ENCODE peak calls at places on chromosome 21, in seven cellular contexts. O, L, K, I, M, B and G are unnamed samples.

GRCh38 chr21:38716942-38717341 is 88.8 kb upstream of the ETS2 start:
- DNase-seq in O (peak; percentile 48), L (no peak), K (no peak), I (no peak), M (no peak), B (no peak), G (no peak)

GRCh38 chr21:21801921-21802320 is 803.7 kb downstream of the NCAM2 start:
- DNase-seq in O (no peak), L (no peak), K (no peak), I (no peak), M (no peak), B (no peak), G (no peak)

GRCh38 chr21:20086508-20086907 is 911.7 kb upstream of the NCAM2 start:
- DNase-seq in O (no peak), L (no peak), K (no peak), I (no peak), M (no peak), B (no peak), G (no peak)

GRCh38 chr21:33403128-33403785 is at the start of gene IFNGR2:
- DNase-seq in O (no peak), L (peak; percentile 43), K (peak; percentile 43), I (peak; percentile 68), M (no peak), B (peak; percentile 58), G (peak; percentile 71)

GRCh38 chr21:38775733-38776132 is 30.0 kb upstream of the ETS2 start:
- DNase-seq in O (no peak), L (no peak), K (no peak), I (no peak), M (no peak), B (no peak), G (no peak)

GRCh38 chr21:36929622-36930021 is 36.8 kb downstream of the HLCS start:
- DNase-seq in O (peak; percentile 17), L (peak; percentile 26), K (peak; percentile 55), I (no peak), M (no peak), B (no peak), G (peak; percentile 79)

GRCh38 chr21:40623550-40623949 is 223.4 kb downstream of the DSCAM start:
- DNase-seq in O (no peak), L (no peak), K (no peak), I (no peak), M (no peak), B (no peak), G (no peak)

GRCh38 chr21:37759777-37760176 is 156.5 kb downstream of the KCNJ6 start:
- DNase-seq in O (no peak), L (no peak), K (no peak), I (no peak), M (no peak), B (no peak), G (no peak)

GRCh38 chr21:17602874-17603273 is 9.8 kb downstream of the BTG3 start:
- DNase-seq in O (peak; percentile 75), L (no peak), K (no peak), I (no peak), M (no peak), B (no peak), G (no peak)

GRCh38 chr21:32726742-32727477 is 903 bp downstream of the SYNJ1 start:
- DNase-seq in O (peak; percentile 21), L (no peak), K (no peak), I (no peak), M (no peak), B (peak; percentile 33), G (peak; percentile 46)

GRCh38 chr21:28410264-28410663 is 582.4 kb downstream of the LTN1 start:
- DNase-seq in O (no peak), L (no peak), K (no peak), I (no peak), M (no peak), B (no peak), G (no peak)

GRCh38 chr21:28642891-28643290 is 349.8 kb downstream of the LTN1 start:
- DNase-seq in O (no peak), L (no peak), K (no peak), I (no peak), M (no peak), B (no peak), G (no peak)

GRCh38 chr21:29939859-29940245 is at the start of gene GRIK1:
- DNase-seq in O (peak; percentile 4), L (peak; percentile 18), K (no peak), I (no peak), M (no peak), B (no peak), G (no peak)
- H3K4me3 ChIP-seq in O (peak within 1 kb of the TSS; percentile 6), L (peak within 1 kb of the TSS; percentile 22), K (peak within 1 kb of the TSS; percentile 14), I (no peak within 1 kb of the TSS), M (no peak within 1 kb of the TSS), B (no peak within 1 kb of the TSS), G (peak within 1 kb of the TSS; percentile 35)

GRCh38 chr21:45889961-45890360 is 91.6 kb upstream of the COL6A1 start:
- DNase-seq in O (no peak), L (no peak), K (no peak), I (peak; percentile 39), M (no peak), B (no peak), G (peak; percentile 16)
- H3K4me1 ChIP-seq in O (peaks cover 2% of the 10 kb centered on the region), L (peaks cover 16% of the 10 kb centered on the region), K (peaks cover 17% of the 10 kb centered on the region), I (peaks cover 17% of the 10 kb centered on the region), M (no peaks in the 10 kb centered on the region), B (no peaks in the 10 kb centered on the region), G (no peaks in the 10 kb centered on the region)

GRCh38 chr21:34886554-34887385 is 162.3 kb downstream of the RUNX1 start:
- DNase-seq in O (no peak), L (no peak), K (no peak), I (peak; percentile 69), M (no peak), B (peak; percentile 44), G (peak; percentile 74)

GRCh38 chr21:34887729-34888568 is 161.2 kb downstream of the RUNX1 start:
- DNase-seq in O (peak; percentile 98), L (peak; percentile 76), K (peak; percentile 82), I (peak; percentile 86), M (no peak), B (peak; percentile 84), G (peak; percentile 73)

GRCh38 chr21:34885125-34885524 is 164.0 kb downstream of the RUNX1 start:
- DNase-seq in O (no peak), L (no peak), K (no peak), I (no peak), M (no peak), B (no peak), G (no peak)

GRCh38 chr21:34884346-34884929 is 164.7 kb downstream of the RUNX1 start:
- DNase-seq in O (no peak), L (no peak), K (no peak), I (no peak), M (no peak), B (no peak), G (no peak)

GRCh38 chr21:34885636-34886553 is 163.2 kb downstream of the RUNX1 start:
- DNase-seq in O (no peak), L (peak; percentile 40), K (no peak), I (no peak), M (no peak), B (no peak), G (no peak)
- TF ChIP-seq CTCF in O (no peak), L (no peak), K (no peak), I (no peak), M (no peak), B (no peak), G (no peak)

DNA sequence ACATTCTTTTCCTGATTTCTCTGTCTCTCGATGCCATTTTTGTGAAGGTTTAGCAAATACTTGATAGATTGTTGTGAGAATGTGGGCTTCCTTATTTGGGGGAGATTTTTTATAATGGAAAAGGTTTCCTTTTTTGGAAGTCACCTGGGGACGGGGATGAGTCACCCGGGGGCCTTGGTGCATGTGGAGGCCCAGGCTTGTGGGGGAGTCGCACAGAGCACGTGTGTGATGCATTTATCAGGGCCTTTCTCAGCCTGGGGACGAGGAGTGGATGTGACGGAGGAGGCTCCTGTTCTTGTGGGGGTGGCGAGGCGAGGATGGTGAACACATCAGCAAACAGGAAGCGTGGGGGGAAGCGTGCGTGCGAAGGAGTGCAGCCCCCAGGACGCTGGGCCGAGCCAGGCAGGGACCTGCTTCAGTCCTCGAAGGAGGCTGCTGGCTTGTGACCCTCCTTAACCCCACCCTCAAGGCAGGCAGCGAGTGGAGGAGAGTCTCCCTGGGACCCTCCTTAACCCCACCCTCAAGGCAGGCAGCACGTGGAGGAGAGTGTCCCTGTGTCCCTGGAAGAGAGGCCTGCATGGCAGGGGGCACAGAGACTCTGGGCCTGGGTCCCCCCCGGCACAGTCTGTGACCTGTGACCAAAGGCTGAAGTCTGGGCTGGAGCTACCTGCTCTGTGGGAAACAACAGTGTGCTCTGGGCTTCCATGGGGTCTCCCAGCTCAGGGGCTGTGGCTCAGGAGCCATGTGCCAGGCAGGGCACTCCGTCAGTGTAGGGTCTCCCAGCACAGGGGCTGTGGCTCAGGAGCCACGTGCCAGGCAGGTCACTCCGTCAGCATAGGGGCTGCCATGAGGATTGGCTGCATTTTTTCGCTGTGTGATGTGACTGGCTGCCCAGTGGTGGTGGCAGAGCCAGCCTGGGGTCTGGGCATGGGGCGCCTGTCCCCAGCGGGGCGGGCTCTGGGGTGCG is 57.2 kb downstream of the AGPAT3 start:
- DNase-seq in O (peak; percentile 40), L (peak; percentile 39), K (no peak), I (no peak), M (no peak), B (no peak), G (no peak)
- H3K4me3 ChIP-seq in O (no peak overlapping the region), L (no peak overlapping the region), K (no peak overlapping the region), I (no peak overlapping the region), M (no peak overlapping the region), B (no peak overlapping the region), G (no peak overlapping the region)

GRCh38 chr21:16307256-16307655 is 577.5 kb downstream of the USP25 start:
- DNase-seq in O (no peak), L (no peak), K (no peak), I (no peak), M (no peak), B (no peak), G (no peak)
- H3K4me1 ChIP-seq in O (no peaks in the 10 kb centered on the region), L (peaks cover 8% of the 10 kb centered on the region), K (no peaks in the 10 kb centered on the region), I (no peaks in the 10 kb centered on the region), M (no peaks in the 10 kb centered on the region), B (no peaks in the 10 kb centered on the region), G (no peaks in the 10 kb centered on the region)